ENCODE peak calls at places on chromosomes 5 and 9, in ten cellular contexts. One of them, this sample, is unnamed. For H3K27me3, the result is how much of the 10 kb centered on the place peaks cover.

GRCh38 chr5:175895701-175896102 is 24.3 kb downstream of the CPLX2 start:
- DNase-seq in upper lobe of right lung: no peak
- DNase-seq in heart left ventricle: no peak
- DNase-seq in mammary epithelial cell: peak
- DNase-seq in endodermal cell: no peak
- DNase-seq in BJ: no peak
- DNase-seq in fibroblast of lung: no peak
- DNase-seq in breast epithelium: no peak
- DNase-seq in Peyer's patch: no peak
- DNase-seq in pancreas: no peak
- DNase-seq in this sample: peak

GRCh38 chr5:118220491-118220890 is 767.9 kb downstream of the DTWD2 start:
- DNase-seq in upper lobe of right lung: no peak
- DNase-seq in heart left ventricle: no peak
- DNase-seq in mammary epithelial cell: no peak
- DNase-seq in endodermal cell: no peak
- DNase-seq in BJ: peak
- DNase-seq in fibroblast of lung: peak
- DNase-seq in breast epithelium: no peak
- DNase-seq in Peyer's patch: no peak
- DNase-seq in pancreas: no peak
- DNase-seq in this sample: no peak

GRCh38 chr5:128015978-128016377 is 67.6 kb upstream of the SLC12A2 start:
- DNase-seq in upper lobe of right lung: no peak
- DNase-seq in heart left ventricle: no peak
- DNase-seq in mammary epithelial cell: no peak
- DNase-seq in endodermal cell: no peak
- DNase-seq in BJ: no peak
- DNase-seq in fibroblast of lung: peak
- DNase-seq in breast epithelium: no peak
- DNase-seq in Peyer's patch: no peak
- DNase-seq in pancreas: no peak
- DNase-seq in this sample: no peak

GRCh38 chr5:131773805-131774204 is 23.0 kb downstream of the FNIP1 start:
- DNase-seq in upper lobe of right lung: no peak
- DNase-seq in heart left ventricle: no peak
- DNase-seq in mammary epithelial cell: no peak
- DNase-seq in endodermal cell: no peak
- DNase-seq in BJ: no peak
- DNase-seq in fibroblast of lung: no peak
- DNase-seq in breast epithelium: no peak
- DNase-seq in Peyer's patch: no peak
- DNase-seq in pancreas: no peak
- DNase-seq in this sample: no peak

GRCh38 chr5:16754621-16755020 is 137.8 kb upstream of the RETREG1 start:
- DNase-seq in upper lobe of right lung: no peak
- DNase-seq in heart left ventricle: no peak
- DNase-seq in mammary epithelial cell: no peak
- DNase-seq in endodermal cell: no peak
- DNase-seq in BJ: no peak
- DNase-seq in fibroblast of lung: peak
- DNase-seq in breast epithelium: no peak
- DNase-seq in Peyer's patch: no peak
- DNase-seq in pancreas: no peak
- DNase-seq in this sample: no peak

GRCh38 chr9:110095776-110096175 is 112.2 kb downstream of the C9orf152 start:
- DNase-seq in upper lobe of right lung: no peak
- DNase-seq in heart left ventricle: no peak
- DNase-seq in mammary epithelial cell: peak
- DNase-seq in endodermal cell: no peak
- DNase-seq in BJ: no peak
- DNase-seq in fibroblast of lung: peak
- DNase-seq in breast epithelium: no peak
- DNase-seq in Peyer's patch: no peak
- DNase-seq in pancreas: no peak
- DNase-seq in this sample: no peak

GRCh38 chr5:139747583-139748504 is 47.8 kb upstream of the PSD2 start:
- DNase-seq in upper lobe of right lung: peak
- DNase-seq in heart left ventricle: peak
- DNase-seq in mammary epithelial cell: no peak
- DNase-seq in endodermal cell: peak
- DNase-seq in BJ: no peak
- DNase-seq in fibroblast of lung: peak
- DNase-seq in breast epithelium: peak
- DNase-seq in Peyer's patch: peak
- DNase-seq in pancreas: no peak
- DNase-seq in this sample: peak

GRCh38 chr5:150206076-150206779 is 16.4 kb downstream of the SLC6A7 start:
- DNase-seq in upper lobe of right lung: no peak
- DNase-seq in heart left ventricle: no peak
- DNase-seq in mammary epithelial cell: no peak
- DNase-seq in endodermal cell: no peak
- DNase-seq in BJ: no peak
- DNase-seq in fibroblast of lung: peak
- DNase-seq in breast epithelium: no peak
- DNase-seq in Peyer's patch: no peak
- DNase-seq in pancreas: no peak
- DNase-seq in this sample: no peak

GRCh38 chr5:65103674-65104035 is 334.9 kb downstream of the CWC27 start:
- DNase-seq in upper lobe of right lung: no peak
- DNase-seq in heart left ventricle: no peak
- DNase-seq in mammary epithelial cell: no peak
- DNase-seq in endodermal cell: no peak
- DNase-seq in BJ: no peak
- DNase-seq in fibroblast of lung: no peak
- DNase-seq in breast epithelium: no peak
- DNase-seq in Peyer's patch: no peak
- DNase-seq in pancreas: peak
- DNase-seq in this sample: no peak

GRCh38 chr5:35209862-35210261 is 20.4 kb downstream of the PRLR start:
- DNase-seq in upper lobe of right lung: no peak
- DNase-seq in heart left ventricle: no peak
- DNase-seq in mammary epithelial cell: no peak
- DNase-seq in endodermal cell: no peak
- DNase-seq in BJ: no peak
- DNase-seq in fibroblast of lung: no peak
- DNase-seq in breast epithelium: no peak
- DNase-seq in Peyer's patch: no peak
- DNase-seq in pancreas: no peak
- DNase-seq in this sample: no peak

GRCh38 chr9:127153484-127153883 is 31.0 kb upstream of the ANGPTL2 start:
- DNase-seq in upper lobe of right lung: no peak
- DNase-seq in heart left ventricle: no peak
- DNase-seq in mammary epithelial cell: no peak
- DNase-seq in endodermal cell: peak
- DNase-seq in BJ: no peak
- DNase-seq in fibroblast of lung: no peak
- DNase-seq in breast epithelium: peak
- DNase-seq in Peyer's patch: no peak
- DNase-seq in pancreas: no peak
- DNase-seq in this sample: no peak

DNA sequence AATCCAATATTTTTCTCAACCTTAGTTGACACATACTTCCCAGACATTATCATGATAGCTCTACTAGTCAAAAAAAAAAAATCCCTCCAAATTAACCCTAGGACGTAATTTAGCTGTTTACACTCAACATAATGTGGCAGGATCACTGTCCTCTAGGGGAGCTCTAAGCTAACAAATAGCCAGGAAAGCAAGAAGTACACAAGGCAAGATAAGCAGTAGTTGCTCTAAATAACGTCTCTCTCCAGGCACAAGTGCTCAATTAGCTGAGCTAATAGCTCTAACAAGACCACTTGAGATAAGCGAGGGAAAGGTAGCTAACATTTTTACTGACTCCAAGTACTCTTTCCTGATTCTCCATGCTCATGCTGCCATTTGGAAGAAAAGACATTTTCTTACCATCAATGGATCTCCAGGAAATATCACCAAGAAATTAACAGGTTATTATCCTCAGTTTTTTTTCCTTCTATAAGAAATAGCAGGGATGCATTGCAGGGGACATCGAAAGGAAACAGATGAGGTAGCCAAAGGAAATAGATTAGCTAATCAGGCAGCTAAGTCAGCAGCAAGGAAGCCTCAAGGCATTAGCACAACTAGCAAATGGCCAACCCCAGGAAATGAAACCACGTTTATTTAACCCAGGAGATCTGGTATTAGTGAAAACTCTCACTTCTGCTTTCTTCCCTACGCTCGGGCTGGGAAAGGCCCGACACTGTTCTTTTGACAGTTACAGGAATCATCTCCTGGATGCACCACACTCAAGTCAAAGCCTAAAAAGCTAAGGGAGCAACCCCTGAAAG is 614.1 kb downstream of the PTPRD start:
- DNase-seq in upper lobe of right lung: no peak
- DNase-seq in heart left ventricle: no peak
- DNase-seq in mammary epithelial cell: peak
- DNase-seq in endodermal cell: peak
- DNase-seq in BJ: no peak
- DNase-seq in fibroblast of lung: no peak
- DNase-seq in breast epithelium: no peak
- DNase-seq in Peyer's patch: no peak
- DNase-seq in pancreas: no peak
- DNase-seq in this sample: no peak
- TF ChIP-seq CTCF in upper lobe of right lung: no peak
- TF ChIP-seq CTCF in heart left ventricle: no peak
- TF ChIP-seq CTCF in mammary epithelial cell: peak
- TF ChIP-seq CTCF in endodermal cell: peak
- TF ChIP-seq CTCF in BJ: no peak
- TF ChIP-seq CTCF in fibroblast of lung: peak
- TF ChIP-seq CTCF in breast epithelium: no peak
- TF ChIP-seq CTCF in Peyer's patch: no peak
- TF ChIP-seq CTCF in pancreas: no peak
- TF ChIP-seq CTCF in this sample: peak

DNA sequence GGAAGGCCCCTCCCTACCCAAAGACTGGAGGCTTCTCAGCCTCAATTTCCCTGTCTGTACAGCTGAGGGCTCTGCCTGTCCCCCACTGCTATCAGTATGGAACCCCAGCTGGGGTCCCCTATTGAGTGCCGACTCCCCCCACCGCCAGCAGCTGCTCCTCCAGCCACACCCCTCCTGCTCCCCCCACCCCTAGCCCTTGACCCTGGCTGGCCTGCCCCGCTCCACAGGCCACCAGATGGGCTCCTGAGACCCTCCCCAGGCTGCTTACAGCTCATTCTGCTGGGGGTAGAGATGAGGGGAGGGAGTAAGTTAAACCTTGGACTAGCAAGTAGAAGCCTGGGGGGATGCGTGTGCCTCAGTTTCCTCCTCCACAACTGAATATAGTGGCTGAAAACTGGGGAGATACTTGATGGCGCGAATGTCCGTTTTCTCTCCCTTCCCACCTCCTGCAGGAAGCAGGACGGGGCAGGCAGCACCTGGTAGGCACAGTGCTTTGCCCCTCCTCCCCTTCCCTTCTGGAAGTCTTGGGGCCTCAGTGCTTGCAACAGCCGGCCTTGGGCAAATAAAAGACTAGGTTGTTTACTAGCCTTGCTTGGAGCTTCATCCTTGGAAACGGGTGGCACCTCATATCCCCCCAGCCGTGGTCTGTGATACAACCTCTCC is 19.1 kb downstream of the URM1 start:
- DNase-seq in upper lobe of right lung: no peak
- DNase-seq in heart left ventricle: no peak
- DNase-seq in mammary epithelial cell: no peak
- DNase-seq in endodermal cell: no peak
- DNase-seq in BJ: no peak
- DNase-seq in fibroblast of lung: no peak
- DNase-seq in breast epithelium: no peak
- DNase-seq in Peyer's patch: no peak
- DNase-seq in pancreas: no peak
- DNase-seq in this sample: no peak
- H3K27me3 ChIP-seq in upper lobe of right lung: under half
- H3K27me3 ChIP-seq in heart left ventricle: under half
- H3K27me3 ChIP-seq in mammary epithelial cell: under half
- H3K27me3 ChIP-seq in endodermal cell: half or more
- H3K27me3 ChIP-seq in BJ: under half
- H3K27me3 ChIP-seq in fibroblast of lung: under half
- H3K27me3 ChIP-seq in breast epithelium: under half
- H3K27me3 ChIP-seq in Peyer's patch: under half
- H3K27me3 ChIP-seq in pancreas: under half
- H3K27me3 ChIP-seq in this sample: under half

DNA sequence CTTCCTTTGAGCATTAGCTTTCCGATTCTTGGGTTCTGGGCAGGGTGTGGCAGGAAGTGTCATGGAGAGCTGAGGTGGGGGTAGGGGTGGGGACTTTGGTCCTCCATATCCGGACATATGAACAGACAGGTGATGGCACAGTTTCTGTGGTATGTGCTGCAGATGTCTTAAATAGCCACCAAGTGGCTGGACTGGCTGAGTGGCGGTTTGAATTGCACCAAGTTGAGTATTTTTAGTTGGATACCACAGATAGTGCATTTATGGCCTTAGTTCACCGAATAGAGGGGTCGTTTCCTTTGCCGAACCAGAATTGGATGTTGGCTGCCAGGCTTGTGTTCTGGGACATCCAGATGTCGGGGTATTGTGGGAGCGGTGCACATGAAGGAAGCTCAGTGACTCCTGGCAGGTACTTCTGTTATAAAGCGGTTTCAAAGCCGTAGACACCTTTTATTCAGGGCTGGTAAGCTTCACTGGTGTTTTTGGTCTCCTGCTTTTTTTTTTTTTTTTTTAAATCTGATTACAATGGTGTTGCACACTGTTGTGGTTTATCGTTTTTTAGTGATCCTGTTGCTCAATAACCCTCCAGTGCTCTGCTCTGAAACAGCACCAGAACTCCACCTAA is 15.1 kb upstream of the TNFAIP8 start:
- DNase-seq in upper lobe of right lung: no peak
- DNase-seq in heart left ventricle: no peak
- DNase-seq in mammary epithelial cell: no peak
- DNase-seq in endodermal cell: no peak
- DNase-seq in BJ: no peak
- DNase-seq in fibroblast of lung: no peak
- DNase-seq in breast epithelium: no peak
- DNase-seq in Peyer's patch: no peak
- DNase-seq in pancreas: no peak
- DNase-seq in this sample: peak
- TF ChIP-seq CTCF in upper lobe of right lung: no peak
- TF ChIP-seq CTCF in heart left ventricle: no peak
- TF ChIP-seq CTCF in mammary epithelial cell: no peak
- TF ChIP-seq CTCF in endodermal cell: no peak
- TF ChIP-seq CTCF in BJ: no peak
- TF ChIP-seq CTCF in fibroblast of lung: no peak
- TF ChIP-seq CTCF in breast epithelium: no peak
- TF ChIP-seq CTCF in Peyer's patch: no peak
- TF ChIP-seq CTCF in pancreas: no peak
- TF ChIP-seq CTCF in this sample: no peak

DNA sequence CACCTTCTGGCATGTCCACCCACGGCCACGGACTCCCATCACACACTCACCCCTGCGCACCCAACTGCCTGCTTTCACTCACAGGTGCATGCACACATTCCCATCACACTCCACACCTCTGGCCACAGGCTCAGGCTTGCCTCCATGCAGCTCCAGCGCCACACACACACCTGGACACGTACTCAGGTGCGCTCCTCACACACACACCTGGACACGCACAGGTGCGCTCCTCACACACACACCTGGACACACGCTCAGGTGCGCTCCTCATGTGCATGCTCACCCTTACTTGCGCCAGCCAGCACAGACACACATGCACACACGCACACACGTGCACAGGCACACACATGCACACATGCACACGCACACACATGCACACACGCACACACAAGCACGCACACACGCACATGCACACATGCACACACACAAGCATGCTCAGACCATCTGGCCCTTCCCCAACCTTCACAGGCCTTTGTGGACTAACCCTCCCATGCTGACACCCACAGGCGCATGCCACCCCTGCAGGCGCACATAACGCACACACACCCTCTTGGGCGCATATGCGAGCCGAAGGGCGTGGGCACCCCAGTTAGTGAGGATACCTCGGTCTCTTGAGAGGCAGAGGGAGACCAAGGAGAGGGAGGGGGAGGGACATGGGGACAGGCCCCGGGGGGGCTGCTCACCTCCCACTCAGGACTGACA is 8.3 kb downstream of the GRIN1 start:
- DNase-seq in upper lobe of right lung: no peak
- DNase-seq in heart left ventricle: peak
- DNase-seq in mammary epithelial cell: no peak
- DNase-seq in endodermal cell: no peak
- DNase-seq in BJ: no peak
- DNase-seq in fibroblast of lung: no peak
- DNase-seq in breast epithelium: no peak
- DNase-seq in Peyer's patch: no peak
- DNase-seq in pancreas: peak
- DNase-seq in this sample: no peak
- H3K27me3 ChIP-seq in upper lobe of right lung: under half
- H3K27me3 ChIP-seq in heart left ventricle: under half
- H3K27me3 ChIP-seq in mammary epithelial cell: under half
- H3K27me3 ChIP-seq in endodermal cell: under half
- H3K27me3 ChIP-seq in BJ: under half
- H3K27me3 ChIP-seq in fibroblast of lung: under half
- H3K27me3 ChIP-seq in breast epithelium: half or more
- H3K27me3 ChIP-seq in Peyer's patch: under half
- H3K27me3 ChIP-seq in pancreas: under half
- H3K27me3 ChIP-seq in this sample: under half